ENCODE peak calls at places on chromosomes 7 and 10, in four cellular contexts. H is CD4-positive, alpha-beta memory T cell; O is endothelial cell of umbilical vein; P is DND-41. W is an unnamed sample.

GRCh38 chr7:14195896-14196295 is 206.4 kb upstream of the ETV1 start:
- DNase-seq in H (no peak), O (no peak), P (no peak), W (no peak)

GRCh38 chr10:127715782-127716378 is 21.1 kb upstream of the FOXI2 start:
- DNase-seq in H (peak), O (peak), P (no peak), W (no peak)

GRCh38 chr7:17029150-17029549 is 147.4 kb upstream of the AGR3 start:
- DNase-seq in H (peak), O (no peak), P (no peak), W (no peak)

GRCh38 chr10:97633921-97634320 is 621 bp upstream of the MORN4 start:
- DNase-seq in H (peak), O (no peak), P (no peak), W (no peak)

GRCh38 chr10:86399514-86399878 is 32.9 kb upstream of the GRID1 start:
- DNase-seq in H (no peak), O (no peak), P (no peak), W (no peak)

GRCh38 chr7:105156731-105157130 is 142.7 kb downstream of the KMT2E start:
- DNase-seq in H (no peak), O (no peak), P (no peak), W (no peak)

GRCh38 chr10:116877391-116877790 is 28.1 kb downstream of the ENO4 start:
- DNase-seq in H (no peak), O (no peak), P (no peak), W (no peak)

GRCh38 chr7:74627699-74628411 is 29.7 kb upstream of the GTF2I start:
- DNase-seq in H (no peak), O (no peak), P (peak), W (no peak)

GRCh38 chr10:63110940-63111339 is 22.2 kb upstream of the NRBF2 start:
- DNase-seq in H (no peak), O (no peak), P (no peak), W (no peak)

GRCh38 chr7:4307645-4308590 is 374.2 kb upstream of the FOXK1 start:
- DNase-seq in H (no peak), O (no peak), P (no peak), W (no peak)

GRCh38 chr10:121683803-121684202 is 85.6 kb upstream of the FGFR2 start:
- DNase-seq in H (no peak), O (no peak), P (no peak), W (no peak)

GRCh38 chr10:31753681-31754080 is 174.9 kb downstream of the ARHGAP12 start:
- DNase-seq in H (no peak), O (no peak), P (no peak), W (no peak)

GRCh38 chr7:155166673-155167370 is 96.7 kb downstream of the HTR5A start:
- DNase-seq in H (no peak), O (peak), P (no peak), W (no peak)

GRCh38 chr7:157682064-157682945 is 345.5 kb downstream of the DNAJB6 start:
- DNase-seq in H (no peak), O (no peak), P (peak), W (no peak)

GRCh38 chr7:17488829-17489228 is 190.4 kb downstream of the AHR start:
- DNase-seq in H (no peak), O (no peak), P (no peak), W (no peak)

GRCh38 chr10:62545667-62546066 is 171.5 kb downstream of the ZNF365 start:
- DNase-seq in H (no peak), O (no peak), P (no peak), W (no peak)

GRCh38 chr10:125189162-125189561 is 28.8 kb upstream of the CTBP2 start:
- DNase-seq in H (no peak), O (no peak), P (no peak), W (no peak)

GRCh38 chr10:119446441-119447277 is 95.9 kb downstream of the RGS10 start:
- DNase-seq in H (no peak), O (no peak), P (no peak), W (no peak)

GRCh38 chr10:93437000-93437945 is 44.9 kb downstream of the MYOF start:
- DNase-seq in H (no peak), O (peak), P (no peak), W (no peak)

GRCh38 chr10:62047240-62047897 is 145.9 kb downstream of the ARID5B start:
- DNase-seq in H (no peak), O (no peak), P (no peak), W (no peak)

GRCh38 chr7:28957822-28958234 is 302 bp downstream of the TRIL start:
- DNase-seq in H (no peak), O (peak), P (no peak), W (no peak)

GRCh38 chr10:114313866-114314265 is 74.8 kb downstream of the VWA2 start:
- DNase-seq in H (no peak), O (no peak), P (no peak), W (no peak)

GRCh38 chr7:43721193-43721806 is 8.0 kb downstream of the COA1 start:
- DNase-seq in H (peak), O (peak), P (no peak), W (peak)

GRCh38 chr7:23220690-23221305 is 25.8 kb upstream of the GPNMB start:
- DNase-seq in H (no peak), O (no peak), P (no peak), W (no peak)

GRCh38 chr7:123360631-123361030 is 160.9 kb upstream of the SLC13A1 start:
- DNase-seq in H (no peak), O (no peak), P (no peak), W (no peak)

GRCh38 chr7:102322202-102322715 is 34.0 kb downstream of the SPDYE6 start:
- DNase-seq in H (no peak), O (no peak), P (no peak), W (no peak)

GRCh38 chr7:83178796-83179195 is 16.1 kb upstream of the PCLO start:
- DNase-seq in H (no peak), O (no peak), P (no peak), W (no peak)

GRCh38 chr7:100890640-100891521 is 1.4 kb upstream of the UFSP1 start:
- DNase-seq in H (no peak), O (no peak), P (no peak), W (no peak)

GRCh38 chr10:110822708-110823291 is 48.9 kb upstream of the PDCD4 start:
- DNase-seq in H (no peak), O (no peak), P (no peak), W (no peak)

GRCh38 chr7:35624299-35625186 is 70.4 kb downstream of the HERPUD2 start:
- DNase-seq in H (peak), O (peak), P (peak), W (peak)

GRCh38 chr10:13526952-13527863 is 1.6 kb downstream of the BEND7 start:
- DNase-seq in H (no peak), O (peak), P (no peak), W (no peak)

GRCh38 chr7:360454-361100 is 70.6 kb downstream of the FOXL3 start:
- DNase-seq in H (no peak), O (no peak), P (peak), W (peak)

GRCh38 chr10:122521011-122521410 is 39.5 kb upstream of the DMBT1 start:
- DNase-seq in H (no peak), O (peak), P (no peak), W (no peak)

GRCh38 chr10:103638948-103639347 is 145.4 kb downstream of the NEURL1 start:
- DNase-seq in H (no peak), O (no peak), P (no peak), W (no peak)
- H3K4me3 ChIP-seq in H (no peak), O (no peak), P (no peak), W (no peak)

DNA sequence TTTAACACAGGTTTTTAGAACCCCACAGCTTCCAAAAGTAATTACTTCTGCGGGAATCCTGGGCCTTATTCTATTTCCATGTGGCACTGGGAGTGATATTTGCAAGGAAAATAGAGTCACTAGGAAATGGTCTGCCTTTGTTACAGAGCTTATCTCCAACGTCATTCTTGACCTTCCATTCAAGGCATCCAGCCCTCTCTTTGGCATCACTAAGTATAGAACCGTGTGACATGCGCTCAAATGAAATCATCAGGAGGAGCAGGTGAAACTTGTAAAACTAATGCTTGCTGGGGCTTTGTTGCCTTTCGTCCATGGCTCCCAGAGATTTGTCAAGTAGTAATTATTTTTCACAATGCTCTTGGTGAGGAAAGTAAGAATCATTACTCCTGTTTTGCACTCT is 73.4 kb downstream of the PAPSS2 start:
- DNase-seq in H (no peak), O (peak), P (no peak), W (no peak)
- H3K4me3 ChIP-seq in H (no peak), O (no peak), P (no peak), W (no peak)

GRCh38 chr10:104638861-104639594 is 2.1 kb upstream of the SORCS3 start:
- DNase-seq in H (no peak), O (no peak), P (no peak), W (no peak)

GRCh38 chr10:104642001-104642270 is 846 bp downstream of the SORCS3 start:
- DNase-seq in H (no peak), O (no peak), P (no peak), W (no peak)

GRCh38 chr10:104641150-104642000 is at the start of gene SORCS3:
- DNase-seq in H (no peak), O (no peak), P (no peak), W (no peak)

GRCh38 chr10:104640339-104641149 is 546 bp upstream of the SORCS3 start:
- DNase-seq in H (no peak), O (no peak), P (no peak), W (no peak)

DNA sequence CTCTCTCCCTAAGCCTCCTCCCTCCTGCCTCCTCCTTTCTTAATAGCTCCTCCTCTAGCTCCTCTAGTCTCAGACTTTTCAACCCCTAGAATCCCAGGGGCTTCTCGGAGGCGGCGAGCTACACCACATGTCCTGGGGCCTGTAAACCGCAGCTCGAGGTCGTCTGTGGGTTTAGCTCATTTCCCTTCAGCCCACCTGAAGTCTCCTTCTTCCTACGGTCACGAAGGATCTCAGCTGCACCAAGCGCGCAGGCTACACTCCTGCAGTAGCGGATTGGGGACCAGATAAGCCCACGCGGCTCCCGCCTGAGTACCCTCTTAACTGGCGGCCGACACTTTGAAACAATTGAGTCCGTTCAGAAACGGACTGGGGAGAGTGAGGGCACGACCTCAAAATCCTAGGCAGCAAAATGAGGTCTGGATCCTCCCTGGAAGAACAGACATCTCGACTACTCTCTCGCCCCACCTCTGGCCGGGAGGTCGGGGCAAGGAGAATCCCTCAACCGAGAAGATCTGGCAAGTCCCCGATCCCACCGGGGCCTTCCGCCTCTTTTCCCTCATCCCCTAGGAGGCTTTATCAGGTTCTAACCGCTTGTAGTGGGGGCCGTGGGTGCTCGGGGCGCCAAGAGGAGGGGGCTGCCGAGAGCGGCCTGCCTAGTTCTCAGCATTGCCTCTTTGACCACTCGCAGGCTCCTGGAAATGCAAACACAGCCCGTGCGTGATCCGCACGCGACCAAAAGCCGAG is 1.3 kb upstream of the SORCS3 start:
- DNase-seq in H (no peak), O (no peak), P (no peak), W (no peak)
- H3K4me3 ChIP-seq in H (no peak), O (no peak), P (no peak), W (no peak)

GRCh38 chr7:42232275-42232674 is 4.7 kb downstream of the GLI3 start:
- DNase-seq in H (no peak), O (no peak), P (no peak), W (no peak)

GRCh38 chr7:42233939-42234338 is 3.1 kb downstream of the GLI3 start:
- DNase-seq in H (no peak), O (no peak), P (no peak), W (no peak)

GRCh38 chr7:42231043-42231442 is 6.0 kb downstream of the GLI3 start:
- DNase-seq in H (no peak), O (no peak), P (no peak), W (no peak)

GRCh38 chr7:42234736-42235135 is 2.3 kb downstream of the GLI3 start:
- DNase-seq in H (no peak), O (no peak), P (no peak), W (no peak)

DNA sequence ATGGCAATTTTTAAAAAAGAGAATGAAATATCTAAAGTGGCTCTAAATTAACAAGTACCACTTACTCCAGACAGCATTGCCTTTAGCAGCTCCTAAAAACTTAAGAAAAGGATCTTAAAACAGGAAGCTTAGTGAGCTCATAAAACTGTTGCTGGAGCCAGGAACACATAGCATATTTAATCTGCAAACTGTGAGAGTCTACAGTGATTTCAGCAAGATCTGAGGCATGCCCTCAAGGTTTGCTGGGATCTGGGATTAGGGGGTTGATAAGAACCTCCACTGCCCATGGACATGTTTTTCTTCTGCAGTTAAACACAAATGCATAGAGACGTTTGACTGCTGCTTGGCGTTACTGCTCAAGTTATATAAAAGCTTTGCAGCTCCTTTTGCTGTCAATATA is 3.8 kb downstream of the GLI3 start:
- DNase-seq in H (no peak), O (no peak), P (no peak), W (no peak)
- H3K4me3 ChIP-seq in H (no peak), O (no peak), P (no peak), W (no peak)

GRCh38 chr7:27182861-27183681 is 2.0 kb downstream of the HOXA11 start:
- DNase-seq in H (no peak), O (peak), P (no peak), W (no peak)
- H3K4me3 ChIP-seq in H (no peak), O (peak), P (no peak), W (no peak)

GRCh38 chr10:84429926-84430520 is 101.6 kb downstream of the CCSER2 start:
- DNase-seq in H (peak), O (peak), P (peak), W (peak)

GRCh38 chr10:84428711-84429110 is 100.3 kb downstream of the CCSER2 start:
- DNase-seq in H (no peak), O (no peak), P (no peak), W (no peak)

GRCh38 chr10:84427903-84428650 is 99.7 kb downstream of the CCSER2 start:
- DNase-seq in H (no peak), O (peak), P (no peak), W (no peak)

GRCh38 chr10:84423729-84424128 is 95.3 kb downstream of the CCSER2 start:
- DNase-seq in H (no peak), O (no peak), P (no peak), W (no peak)

GRCh38 chr10:84424731-84425165 is 96.4 kb downstream of the CCSER2 start:
- DNase-seq in H (peak), O (peak), P (peak), W (no peak)
- H3K4me3 ChIP-seq in H (no peak), O (peak), P (no peak), W (no peak)

W was measured in naive thymus-derived CD4-positive, alpha-beta T cell.